ENCODE peak calls at places on chromosome 1, in four cellular contexts. One of them, this sample, is unnamed.

GRCh38 chr1:27522860-27523665 is 33.1 kb upstream of the WASF2 start:
- DNase-seq in stimulated activated CD4-positive, alpha-beta T cell treated with anti-CD3 and anti-CD28 coated beads, Interleukin-1b, Interleukin-23, amount 100 ng/mL, for 48 hours: peak
- DNase-seq in CD4-positive, CD25-positive, alpha-beta regulatory T cell: peak
- DNase-seq in NB4: peak
- DNase-seq in this sample: no peak

GRCh38 chr1:117826551-117827078 is 102.8 kb downstream of the GDAP2 start:
- DNase-seq in stimulated activated CD4-positive, alpha-beta T cell treated with anti-CD3 and anti-CD28 coated beads, Interleukin-1b, Interleukin-23, amount 100 ng/mL, for 48 hours: no peak
- DNase-seq in CD4-positive, CD25-positive, alpha-beta regulatory T cell: no peak
- DNase-seq in NB4: peak
- DNase-seq in this sample: no peak

GRCh38 chr1:101066260-101066936 is 40.8 kb upstream of the DPH5 start:
- DNase-seq in stimulated activated CD4-positive, alpha-beta T cell treated with anti-CD3 and anti-CD28 coated beads, Interleukin-1b, Interleukin-23, amount 100 ng/mL, for 48 hours: no peak
- DNase-seq in CD4-positive, CD25-positive, alpha-beta regulatory T cell: no peak
- DNase-seq in NB4: no peak
- DNase-seq in this sample: no peak

GRCh38 chr1:203147376-203147775 is 19.9 kb downstream of the ADORA1 start:
- DNase-seq in stimulated activated CD4-positive, alpha-beta T cell treated with anti-CD3 and anti-CD28 coated beads, Interleukin-1b, Interleukin-23, amount 100 ng/mL, for 48 hours: no peak
- DNase-seq in CD4-positive, CD25-positive, alpha-beta regulatory T cell: no peak
- DNase-seq in NB4: no peak
- DNase-seq in this sample: no peak

GRCh38 chr1:165407398-165407797 is 37.5 kb downstream of the RXRG start:
- DNase-seq in stimulated activated CD4-positive, alpha-beta T cell treated with anti-CD3 and anti-CD28 coated beads, Interleukin-1b, Interleukin-23, amount 100 ng/mL, for 48 hours: no peak
- DNase-seq in CD4-positive, CD25-positive, alpha-beta regulatory T cell: no peak
- DNase-seq in NB4: no peak
- DNase-seq in this sample: no peak

GRCh38 chr1:980137-980571 is 1.7 kb downstream of the PERM1 start:
- DNase-seq in stimulated activated CD4-positive, alpha-beta T cell treated with anti-CD3 and anti-CD28 coated beads, Interleukin-1b, Interleukin-23, amount 100 ng/mL, for 48 hours: no peak
- DNase-seq in CD4-positive, CD25-positive, alpha-beta regulatory T cell: no peak
- DNase-seq in NB4: no peak
- DNase-seq in this sample: no peak

GRCh38 chr1:19596065-19596718 is 47.9 kb upstream of the NBL1 start:
- DNase-seq in stimulated activated CD4-positive, alpha-beta T cell treated with anti-CD3 and anti-CD28 coated beads, Interleukin-1b, Interleukin-23, amount 100 ng/mL, for 48 hours: peak
- DNase-seq in CD4-positive, CD25-positive, alpha-beta regulatory T cell: no peak
- DNase-seq in NB4: no peak
- DNase-seq in this sample: no peak

GRCh38 chr1:174160109-174160473 is 771 bp downstream of the RABGAP1L start:
- DNase-seq in stimulated activated CD4-positive, alpha-beta T cell treated with anti-CD3 and anti-CD28 coated beads, Interleukin-1b, Interleukin-23, amount 100 ng/mL, for 48 hours: peak
- DNase-seq in CD4-positive, CD25-positive, alpha-beta regulatory T cell: no peak
- DNase-seq in NB4: peak
- DNase-seq in this sample: no peak

GRCh38 chr1:37481289-37482003 is 7.1 kb downstream of the ZC3H12A start:
- DNase-seq in stimulated activated CD4-positive, alpha-beta T cell treated with anti-CD3 and anti-CD28 coated beads, Interleukin-1b, Interleukin-23, amount 100 ng/mL, for 48 hours: peak
- DNase-seq in CD4-positive, CD25-positive, alpha-beta regulatory T cell: no peak
- DNase-seq in NB4: peak
- DNase-seq in this sample: no peak

GRCh38 chr1:162696286-162696862 is 64.1 kb downstream of the DDR2 start:
- DNase-seq in stimulated activated CD4-positive, alpha-beta T cell treated with anti-CD3 and anti-CD28 coated beads, Interleukin-1b, Interleukin-23, amount 100 ng/mL, for 48 hours: no peak
- DNase-seq in CD4-positive, CD25-positive, alpha-beta regulatory T cell: no peak
- DNase-seq in NB4: no peak
- DNase-seq in this sample: no peak